ENCODE peak calls at places on chromosomes 7 and 10, in eight cellular contexts. Z is AG09309, E is KBM-7, A is bronchial epithelial cell, K is occipital lobe, L is C1 segment of cervical spinal cord, X is HepG2, S is HEK293T. G is an unnamed sample.

GRCh38 chr10:70763567-70763966 is 21.6 kb downstream of the TBATA start:
- DNase-seq in A (no peak), Z (no peak), L (no peak), K (no peak), E (no peak), X (no peak), S (no peak), G (no peak)

GRCh38 chr7:57412168-57412567 is 37.8 kb upstream of the ZNF716 start:
- DNase-seq in L (no peak), S (no peak), E (no peak), X (no peak), K (no peak), Z (no peak), A (no peak), G (no peak)

GRCh38 chr10:49679480-49679893 is at the start of gene C10orf53:
- DNase-seq in Z (no peak), E (peak), S (peak), X (no peak), K (peak), A (peak), L (no peak), G (no peak)

GRCh38 chr10:93515071-93515962 is 18.9 kb downstream of the CEP55 start:
- DNase-seq in E (peak), K (no peak), S (no peak), A (no peak), X (no peak), Z (no peak), L (no peak), G (no peak)

GRCh38 chr7:34048445-34048844 is 143.1 kb downstream of the BMPER start:
- DNase-seq in K (no peak), A (no peak), L (no peak), E (no peak), S (no peak), X (no peak), Z (no peak), G (no peak)

GRCh38 chr10:109911903-109912302 is 11.4 kb downstream of the XPNPEP1 start:
- DNase-seq in S (no peak), Z (no peak), K (no peak), X (no peak), A (no peak), L (no peak), E (no peak), G (no peak)

GRCh38 chr7:45173596-45174327 is 16.2 kb downstream of the RAMP3 start:
- DNase-seq in X (no peak), S (no peak), E (no peak), K (no peak), L (no peak), A (no peak), Z (no peak), G (no peak)

GRCh38 chr7:129664029-129665012 is 52.8 kb downstream of the NRF1 start:
- DNase-seq in S (peak), E (peak), L (no peak), X (peak), Z (peak), A (peak), K (no peak), G (peak)

GRCh38 chr10:109474817-109475216 is 448.5 kb downstream of the XPNPEP1 start:
- DNase-seq in Z (no peak), K (no peak), X (no peak), E (no peak), A (no peak), L (no peak), S (no peak), G (no peak)

GRCh38 chr10:73781548-73781878 is 335 bp upstream of the CHCHD1 start:
- DNase-seq in S (no peak), E (no peak), A (no peak), K (no peak), X (no peak), L (no peak), Z (no peak), G (no peak)

GRCh38 chr7:4129481-4130122 is 552.5 kb upstream of the FOXK1 start:
- DNase-seq in S (no peak), A (no peak), E (no peak), K (no peak), X (no peak), L (peak), Z (no peak), G (no peak)

GRCh38 chr10:1754506-1755177 is 17.3 kb upstream of the ADARB2 start:
- DNase-seq in A (no peak), Z (no peak), E (no peak), L (peak), K (no peak), S (no peak), X (no peak), G (no peak)

GRCh38 chr7:96328016-96328415 is 6.1 kb upstream of the SLC25A13 start:
- DNase-seq in K (no peak), X (no peak), A (peak), E (no peak), S (no peak), L (no peak), Z (no peak), G (no peak)

G was measured in HTR-8/SVneo.